ENCODE peak calls at places on chromosomes 16 and 17, in eight cellular contexts. J is AG04450; T is heart right ventricle; B is CD4-positive, alpha-beta T cell; Q is breast epithelium; G is type B pancreatic cell; H is neural crest cell; D is CD8-positive, alpha-beta T cell. W is an unnamed sample.

GRCh38 chr17:77995146-77995852 is 36.8 kb downstream of the TNRC6C start:
- DNase-seq in J (no peak), T (peak), B (no peak), Q (no peak), G (no peak), H (no peak), D (no peak), W (no peak)

GRCh38 chr17:61382796-61383688 is 16.6 kb upstream of the TBX2 start:
- DNase-seq in J (no peak), T (no peak), B (no peak), Q (no peak), G (no peak), H (no peak), D (no peak), W (no peak)

GRCh38 chr17:17826942-17827785 is 9.6 kb downstream of the SREBF1 start:
- DNase-seq in J (no peak), T (no peak), B (no peak), Q (peak), G (no peak), H (no peak), D (no peak), W (no peak)

GRCh38 chr16:58129097-58129936 is at the start of gene CFAP20:
- DNase-seq in J (peak), T (peak), B (peak), Q (peak), G (peak), H (peak), D (peak), W (peak)

GRCh38 chr16:67137605-67138004 is 13.2 kb downstream of the B3GNT9 start:
- DNase-seq in J (no peak), T (no peak), B (no peak), Q (no peak), G (no peak), H (no peak), D (no peak), W (no peak)

GRCh38 chr16:48321307-48322036 is 63.7 kb downstream of the SIAH1 start:
- DNase-seq in J (no peak), T (no peak), B (no peak), Q (no peak), G (no peak), H (no peak), D (no peak), W (no peak)

GRCh38 chr16:58426095-58426494 is 33.8 kb downstream of the GINS3 start:
- DNase-seq in J (no peak), T (no peak), B (peak), Q (peak), G (no peak), H (no peak), D (no peak), W (no peak)

GRCh38 chr17:12756786-12757185 is 32.5 kb upstream of the ARHGAP44 start:
- DNase-seq in J (no peak), T (no peak), B (no peak), Q (no peak), G (no peak), H (no peak), D (no peak), W (no peak)

GRCh38 chr17:80118601-80119270 is 17.4 kb downstream of the GAA start:
- DNase-seq in J (no peak), T (no peak), B (no peak), Q (no peak), G (no peak), H (no peak), D (no peak), W (no peak)

GRCh38 chr17:62668091-62668804 is 40.8 kb downstream of the MRC2 start:
- DNase-seq in J (no peak), T (no peak), B (no peak), Q (no peak), G (no peak), H (no peak), D (no peak), W (no peak)

GRCh38 chr17:13462161-13462560 is 139.6 kb downstream of the HS3ST3A1 start:
- DNase-seq in J (peak), T (no peak), B (no peak), Q (no peak), G (no peak), H (no peak), D (no peak), W (no peak)

GRCh38 chr16:68286153-68287074 is 22.1 kb downstream of the SLC7A6 start:
- DNase-seq in J (no peak), T (no peak), B (peak), Q (no peak), G (no peak), H (no peak), D (no peak), W (no peak)

GRCh38 chr16:21263640-21264211 is 14.4 kb downstream of the CRYM start:
- DNase-seq in J (peak), T (no peak), B (no peak), Q (no peak), G (no peak), H (no peak), D (no peak), W (no peak)

GRCh38 chr16:65667013-65667578 is 545.2 kb upstream of the CDH11 start:
- DNase-seq in J (no peak), T (no peak), B (no peak), Q (no peak), G (no peak), H (no peak), D (no peak), W (peak)

GRCh38 chr17:67477687-67478086 is 100.6 kb downstream of the PITPNC1 start:
- DNase-seq in J (no peak), T (no peak), B (peak), Q (no peak), G (no peak), H (no peak), D (no peak), W (no peak)

GRCh38 chr16:583815-584591 is 5.9 kb upstream of the RAB40C start:
- DNase-seq in J (no peak), T (no peak), B (no peak), Q (no peak), G (no peak), H (no peak), D (no peak), W (no peak)

GRCh38 chr17:73340093-73340596 is 28.3 kb upstream of the CDC42EP4 start:
- DNase-seq in J (peak), T (no peak), B (no peak), Q (peak), G (no peak), H (no peak), D (no peak), W (no peak)

GRCh38 chr17:35088647-35088910 is 25.1 kb upstream of the RFFL start:
- DNase-seq in J (no peak), T (no peak), B (no peak), Q (peak), G (no peak), H (no peak), D (no peak), W (no peak)

GRCh38 chr17:35086931-35087573 is 23.5 kb upstream of the RFFL start:
- DNase-seq in J (no peak), T (no peak), B (no peak), Q (no peak), G (no peak), H (no peak), D (no peak), W (no peak)

GRCh38 chr17:35086164-35086563 is 22.7 kb upstream of the RFFL start:
- DNase-seq in J (no peak), T (no peak), B (no peak), Q (no peak), G (no peak), H (no peak), D (no peak), W (no peak)

GRCh38 chr17:35088911-35089845 is 25.7 kb upstream of the RFFL start:
- DNase-seq in J (no peak), T (peak), B (peak), Q (peak), G (peak), H (peak), D (peak), W (peak)

GRCh38 chr17:35087731-35088646 is 24.5 kb upstream of the RFFL start:
- DNase-seq in J (no peak), T (peak), B (peak), Q (no peak), G (no peak), H (peak), D (no peak), W (peak)
- TF ChIP-seq CTCF in J (no peak), T (peak), B (no peak), Q (no peak), G (no peak), H (no peak), D (no peak), W (no peak)

DNA sequence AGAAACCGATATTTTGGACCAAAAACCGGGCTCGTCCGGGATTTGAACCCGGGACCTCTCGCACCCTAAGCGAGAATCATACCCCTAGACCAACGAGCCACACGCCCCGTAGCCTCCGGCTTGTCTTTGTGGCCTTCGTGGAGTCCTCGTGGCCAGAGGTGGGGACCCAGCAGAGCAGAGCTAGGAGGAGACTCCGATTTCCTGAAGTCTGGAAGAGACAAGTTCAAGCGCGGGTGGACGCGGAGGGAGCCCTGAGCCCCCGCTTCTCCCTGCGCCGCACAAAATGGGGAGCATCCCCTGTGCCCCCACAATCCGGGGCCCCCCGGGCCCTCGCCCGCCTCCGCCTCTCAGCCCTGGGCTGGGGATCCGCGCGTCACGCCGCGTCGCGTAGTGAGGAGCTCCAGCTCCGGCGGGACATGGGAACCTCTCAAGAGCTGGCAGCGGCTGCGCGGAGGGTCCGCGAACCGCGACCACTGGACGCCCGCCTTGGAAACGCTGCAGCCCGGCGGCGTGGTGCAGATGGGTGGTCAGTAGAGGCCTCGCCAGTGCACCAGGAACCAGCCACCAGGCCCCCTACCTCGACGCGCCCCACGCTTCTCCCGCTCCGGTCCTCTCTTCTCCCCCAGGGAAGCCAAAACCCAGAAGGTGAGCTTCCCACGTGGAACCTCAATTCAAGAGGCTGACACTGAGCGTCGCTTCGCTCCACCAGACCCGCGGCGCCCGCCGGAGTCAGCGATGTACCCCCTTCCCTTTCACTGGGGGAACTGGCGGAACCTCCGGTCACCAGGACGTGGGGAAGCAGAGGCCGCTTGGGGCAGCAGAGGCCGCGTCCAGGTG is 5.2 kb upstream of the OR1F1 start:
- DNase-seq in J (no peak), T (no peak), B (no peak), Q (no peak), G (no peak), H (peak), D (no peak), W (peak)
- TF ChIP-seq CTCF in J (peak), T (peak), B (peak), Q (no peak), G (peak), H (no peak), D (no peak), W (no peak)

DNA sequence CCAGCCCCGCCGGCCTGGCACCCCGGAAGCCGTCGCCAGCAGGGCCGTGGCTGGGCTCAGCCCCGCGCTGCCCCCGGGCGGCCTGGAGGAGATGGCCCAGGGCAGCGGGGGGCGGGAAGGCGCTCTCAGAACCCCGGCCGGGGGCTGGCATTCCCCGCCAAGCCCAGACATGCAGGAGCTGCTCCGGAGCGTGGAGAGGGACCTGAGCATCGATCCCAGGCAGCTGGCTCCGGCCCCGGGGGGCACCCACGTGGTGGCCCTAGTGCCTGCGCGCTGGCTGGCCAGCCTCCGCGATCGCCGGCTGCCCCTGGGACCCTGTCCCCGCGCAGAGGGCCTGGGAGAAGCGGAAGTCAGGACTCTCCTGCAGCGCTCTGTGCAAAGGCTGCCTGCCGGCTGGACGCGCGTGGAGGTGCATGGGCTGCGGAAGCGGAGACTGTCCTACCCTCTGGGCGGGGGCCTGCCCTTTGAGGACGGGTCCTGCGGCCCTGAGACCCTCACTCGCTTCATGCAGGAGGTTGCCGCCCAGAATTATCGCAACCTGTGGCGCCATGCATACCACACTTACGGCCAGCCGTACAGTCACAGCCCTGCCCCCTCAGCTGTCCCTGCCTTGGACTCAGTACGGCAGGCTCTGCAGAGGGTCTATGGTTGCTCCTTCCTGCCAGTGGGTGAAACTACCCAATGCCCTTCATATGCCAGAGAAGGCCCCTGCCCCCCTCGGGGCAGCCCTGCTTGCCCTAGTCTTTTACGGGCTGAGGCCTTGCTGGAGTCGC is 551 bp downstream of the WDR81 start:
- DNase-seq in J (no peak), T (no peak), B (no peak), Q (no peak), G (no peak), H (peak), D (no peak), W (no peak)
- TF ChIP-seq CTCF in J (no peak), T (no peak), B (no peak), Q (no peak), G (no peak), H (no peak), D (no peak), W (no peak)

GRCh38 chr16:1772362-1772907 is at the start of gene EME2:
- DNase-seq in J (no peak), T (no peak), B (peak), Q (no peak), G (no peak), H (no peak), D (no peak), W (no peak)

GRCh38 chr16:1771864-1772361 is 570 bp upstream of the NME3 start:
- DNase-seq in J (no peak), T (no peak), B (no peak), Q (no peak), G (no peak), H (no peak), D (no peak), W (no peak)

GRCh38 chr16:1769402-1770300 is 1.7 kb downstream of the NME3 start:
- DNase-seq in J (no peak), T (no peak), B (no peak), Q (no peak), G (no peak), H (no peak), D (no peak), W (no peak)

GRCh38 chr16:1770328-1771071 is 843 bp downstream of the NME3 start:
- DNase-seq in J (no peak), T (peak), B (peak), Q (peak), G (no peak), H (no peak), D (no peak), W (no peak)

GRCh38 chr16:1771072-1771863 is at the start of gene NME3:
- DNase-seq in J (no peak), T (peak), B (peak), Q (peak), G (no peak), H (peak), D (peak), W (peak)
- TF ChIP-seq CTCF in J (no peak), T (peak), B (no peak), Q (no peak), G (no peak), H (no peak), D (no peak), W (no peak)

GRCh38 chr17:7677388-7678067 is 9.8 kb downstream of the TP53 start:
- DNase-seq in J (no peak), T (no peak), B (no peak), Q (no peak), G (no peak), H (no peak), D (no peak), W (no peak)

GRCh38 chr17:7668482-7668881 is 17.8 kb downstream of the ATP1B2 start:
- DNase-seq in J (no peak), T (no peak), B (no peak), Q (no peak), G (no peak), H (no peak), D (no peak), W (no peak)

GRCh38 chr17:7676533-7676932 is 10.8 kb downstream of the TP53 start:
- DNase-seq in J (no peak), T (no peak), B (no peak), Q (no peak), G (no peak), H (no peak), D (no peak), W (no peak)

GRCh38 chr17:7674934-7675333 is 12.4 kb downstream of the TP53 start:
- DNase-seq in J (no peak), T (no peak), B (no peak), Q (no peak), G (no peak), H (no peak), D (no peak), W (no peak)

GRCh38 chr17:7673239-7673638 is 14.1 kb downstream of the TP53 start:
- DNase-seq in J (no peak), T (no peak), B (peak), Q (no peak), G (no peak), H (peak), D (no peak), W (no peak)
- TF ChIP-seq CTCF in J (peak), T (peak), B (peak), Q (no peak), G (peak), H (peak), D (peak), W (peak)

GRCh38 chr16:53456625-53457024 is 22.4 kb downstream of the RBL2 start:
- DNase-seq in J (no peak), T (no peak), B (peak), Q (no peak), G (no peak), H (no peak), D (no peak), W (no peak)

GRCh38 chr16:53458623-53459022 is 24.4 kb downstream of the RBL2 start:
- DNase-seq in J (no peak), T (no peak), B (no peak), Q (no peak), G (no peak), H (no peak), D (no peak), W (no peak)

DNA sequence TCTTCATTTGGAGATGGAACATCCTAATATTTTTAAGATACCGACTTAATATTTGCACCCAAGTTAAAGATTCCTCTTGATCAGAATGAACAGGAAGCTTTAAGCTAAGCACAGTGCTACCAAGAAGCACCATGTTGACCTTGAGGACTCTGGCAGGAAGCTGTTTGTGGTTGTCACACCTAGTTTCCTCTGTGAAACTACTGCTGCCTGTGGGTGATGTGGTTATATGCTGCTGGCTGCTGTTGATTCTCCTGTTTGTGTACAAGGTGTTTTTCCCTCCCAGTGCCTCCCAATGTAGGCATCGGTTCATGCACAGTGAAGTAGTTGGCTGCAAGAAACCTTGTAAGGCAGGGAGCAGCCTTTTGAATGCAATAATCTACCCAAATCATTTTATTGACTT is 23.4 kb downstream of the RBL2 start:
- DNase-seq in J (no peak), T (no peak), B (peak), Q (no peak), G (no peak), H (no peak), D (peak), W (no peak)
- TF ChIP-seq CTCF in J (no peak), T (no peak), B (no peak), Q (no peak), G (no peak), H (no peak), D (no peak), W (no peak)

GRCh38 chr17:11564483-11565380 is 33.5 kb upstream of the DNAH9 start:
- DNase-seq in J (no peak), T (peak), B (no peak), Q (no peak), G (no peak), H (no peak), D (no peak), W (no peak)
- TF ChIP-seq CTCF in J (no peak), T (no peak), B (no peak), Q (no peak), G (no peak), H (no peak), D (no peak), W (no peak)